ENCODE peak calls at places on chromosomes 13 and 19, in five cellular contexts. One of them, this sample, is unnamed.

GRCh38 chr19:1746401-1747284 is 6.7 kb upstream of the ONECUT3 start:
- DNase-seq in A549: peak
- DNase-seq in K562: no peak
- DNase-seq in HepG2: no peak
- DNase-seq in GM23338: no peak
- DNase-seq in this sample: no peak

GRCh38 chr19:39966617-39967016 is 4.3 kb upstream of the PSMC4 start:
- DNase-seq in HepG2: no peak
- DNase-seq in GM23338: no peak
- DNase-seq in K562: no peak
- DNase-seq in A549: no peak
- DNase-seq in this sample: no peak

GRCh38 chr19:4717191-4717965 is 6.3 kb downstream of the DPP9 start:
- DNase-seq in K562: no peak
- DNase-seq in A549: peak
- DNase-seq in HepG2: peak
- DNase-seq in GM23338: no peak
- DNase-seq in this sample: no peak

GRCh38 chr19:42488783-42489521 is 39.3 kb downstream of the CEACAM1 start:
- DNase-seq in GM23338: no peak
- DNase-seq in HepG2: peak
- DNase-seq in K562: no peak
- DNase-seq in A549: peak
- DNase-seq in this sample: no peak

GRCh38 chr19:19463348-19464117 is 51.8 kb downstream of the TSSK6 start:
- DNase-seq in A549: no peak
- DNase-seq in HepG2: no peak
- DNase-seq in GM23338: no peak
- DNase-seq in K562: no peak
- DNase-seq in this sample: no peak

GRCh38 chr19:50344661-50345318 is 15.6 kb upstream of the KCNC3 start:
- DNase-seq in A549: no peak
- DNase-seq in K562: no peak
- DNase-seq in HepG2: no peak
- DNase-seq in GM23338: no peak
- DNase-seq in this sample: peak

GRCh38 chr19:33458171-33458633 is 63.4 kb downstream of the PEPD start:
- DNase-seq in HepG2: no peak
- DNase-seq in A549: no peak
- DNase-seq in K562: no peak
- DNase-seq in GM23338: no peak
- DNase-seq in this sample: no peak

GRCh38 chr19:3179739-3180293 is 1.2 kb downstream of the S1PR4 start:
- DNase-seq in GM23338: no peak
- DNase-seq in K562: no peak
- DNase-seq in A549: no peak
- DNase-seq in HepG2: no peak
- DNase-seq in this sample: no peak

GRCh38 chr19:7829561-7830271 is at the start of gene EVI5L:
- DNase-seq in A549: peak
- DNase-seq in HepG2: peak
- DNase-seq in GM23338: peak
- DNase-seq in K562: peak
- DNase-seq in this sample: peak

GRCh38 chr13:75149781-75150180 is 332.2 kb downstream of the TBC1D4 start:
- DNase-seq in GM23338: no peak
- DNase-seq in HepG2: no peak
- DNase-seq in K562: no peak
- DNase-seq in A549: no peak
- DNase-seq in this sample: no peak

GRCh38 chr13:35164324-35164932 is 222.4 kb downstream of the NBEA start:
- DNase-seq in HepG2: peak
- DNase-seq in GM23338: peak
- DNase-seq in A549: peak
- DNase-seq in K562: peak
- DNase-seq in this sample: peak

GRCh38 chr13:41802684-41803554 is 158.0 kb downstream of the VWA8 start:
- DNase-seq in GM23338: no peak
- DNase-seq in K562: no peak
- DNase-seq in A549: no peak
- DNase-seq in HepG2: no peak
- DNase-seq in this sample: no peak

GRCh38 chr13:75120071-75120470 is 361.9 kb downstream of the TBC1D4 start:
- DNase-seq in K562: no peak
- DNase-seq in GM23338: no peak
- DNase-seq in HepG2: no peak
- DNase-seq in A549: no peak
- DNase-seq in this sample: no peak

GRCh38 chr19:12544401-12544876 is 6.8 kb downstream of the ZNF564 start:
- DNase-seq in A549: no peak
- DNase-seq in HepG2: no peak
- DNase-seq in GM23338: no peak
- DNase-seq in K562: peak
- DNase-seq in this sample: no peak

GRCh38 chr13:30755678-30756077 is 20.3 kb downstream of the ALOX5AP start:
- DNase-seq in K562: no peak
- DNase-seq in HepG2: no peak
- DNase-seq in GM23338: no peak
- DNase-seq in A549: no peak
- DNase-seq in this sample: no peak

GRCh38 chr19:54530866-54531265 is 28.2 kb downstream of the LAIR2 start:
- DNase-seq in GM23338: no peak
- DNase-seq in K562: no peak
- DNase-seq in A549: no peak
- DNase-seq in HepG2: no peak
- DNase-seq in this sample: no peak

GRCh38 chr19:17086811-17087210 is 11.2 kb downstream of the MYO9B start:
- DNase-seq in HepG2: no peak
- DNase-seq in GM23338: no peak
- DNase-seq in A549: no peak
- DNase-seq in K562: no peak
- DNase-seq in this sample: no peak

GRCh38 chr19:30428281-30428680 is 56.1 kb downstream of the ZNF536 start:
- DNase-seq in A549: no peak
- DNase-seq in K562: no peak
- DNase-seq in HepG2: no peak
- DNase-seq in GM23338: no peak
- DNase-seq in this sample: no peak

GRCh38 chr19:10574462-10574861 is 5.7 kb upstream of the CDKN2D start:
- DNase-seq in GM23338: no peak
- DNase-seq in A549: no peak
- DNase-seq in HepG2: no peak
- DNase-seq in K562: no peak
- DNase-seq in this sample: no peak

GRCh38 chr13:49307365-49307764 is 59.6 kb downstream of the CDADC1 start:
- DNase-seq in K562: no peak
- DNase-seq in HepG2: no peak
- DNase-seq in GM23338: no peak
- DNase-seq in A549: no peak
- DNase-seq in this sample: no peak

GRCh38 chr13:27362064-27362751 is 62.2 kb upstream of the GTF3A start:
- DNase-seq in A549: peak
- DNase-seq in GM23338: peak
- DNase-seq in HepG2: peak
- DNase-seq in K562: peak
- DNase-seq in this sample: no peak

GRCh38 chr19:47681936-47682335 is 31.3 kb upstream of the EHD2 start:
- DNase-seq in K562: no peak
- DNase-seq in HepG2: no peak
- DNase-seq in GM23338: no peak
- DNase-seq in A549: no peak
- DNase-seq in this sample: no peak

GRCh38 chr19:16095071-16095571 is 16.6 kb upstream of the RAB8A start:
- DNase-seq in GM23338: no peak
- DNase-seq in K562: no peak
- DNase-seq in HepG2: no peak
- DNase-seq in A549: no peak
- DNase-seq in this sample: no peak

GRCh38 chr13:102903659-102904407 is 58.0 kb downstream of the ERCC5 start:
- DNase-seq in HepG2: no peak
- DNase-seq in A549: peak
- DNase-seq in K562: peak
- DNase-seq in GM23338: peak
- DNase-seq in this sample: no peak

GRCh38 chr13:37058801-37059135 is 720 bp downstream of the SUPT20H start:
- DNase-seq in A549: no peak
- DNase-seq in K562: peak
- DNase-seq in HepG2: no peak
- DNase-seq in GM23338: peak
- DNase-seq in this sample: peak

GRCh38 chr19:38556521-38557174 is 61.1 kb downstream of the MAP4K1 start:
- DNase-seq in A549: peak
- DNase-seq in GM23338: peak
- DNase-seq in HepG2: no peak
- DNase-seq in K562: peak
- DNase-seq in this sample: peak

GRCh38 chr19:6476155-6476895 is 5.3 kb downstream of the DENND1C start:
- DNase-seq in A549: peak
- DNase-seq in K562: peak
- DNase-seq in HepG2: peak
- DNase-seq in GM23338: peak
- DNase-seq in this sample: no peak

GRCh38 chr13:109336730-109337129 is 449.7 kb downstream of the IRS2 start:
- DNase-seq in A549: peak
- DNase-seq in HepG2: no peak
- DNase-seq in GM23338: no peak
- DNase-seq in K562: no peak
- DNase-seq in this sample: no peak

GRCh38 chr13:75197803-75198202 is 284.2 kb downstream of the TBC1D4 start:
- DNase-seq in K562: no peak
- DNase-seq in HepG2: no peak
- DNase-seq in GM23338: no peak
- DNase-seq in A549: no peak
- DNase-seq in this sample: no peak

GRCh38 chr13:82011355-82011754 is 1670.4 kb upstream of the SPRY2 start:
- DNase-seq in A549: no peak
- DNase-seq in HepG2: no peak
- DNase-seq in GM23338: peak
- DNase-seq in K562: no peak
- DNase-seq in this sample: no peak

GRCh38 chr19:9597027-9597426 is 12.7 kb upstream of the ZNF121 start:
- DNase-seq in A549: no peak
- DNase-seq in HepG2: no peak
- DNase-seq in GM23338: no peak
- DNase-seq in K562: no peak
- DNase-seq in this sample: no peak

GRCh38 chr13:94309997-94310842 is 169.3 kb downstream of the DCT start:
- DNase-seq in A549: peak
- DNase-seq in GM23338: no peak
- DNase-seq in K562: no peak
- DNase-seq in HepG2: no peak
- DNase-seq in this sample: no peak

GRCh38 chr19:2722541-2723344 is 1.6 kb upstream of the DIRAS1 start:
- DNase-seq in A549: peak
- DNase-seq in GM23338: peak
- DNase-seq in HepG2: no peak
- DNase-seq in K562: peak
- DNase-seq in this sample: no peak

GRCh38 chr13:76790519-76791289 is 95.5 kb downstream of the KCTD12 start:
- DNase-seq in GM23338: no peak
- DNase-seq in A549: no peak
- DNase-seq in HepG2: no peak
- DNase-seq in K562: no peak
- DNase-seq in this sample: no peak

GRCh38 chr19:14544047-14544446 is 14.7 kb downstream of the TECR start:
- DNase-seq in HepG2: no peak
- DNase-seq in GM23338: no peak
- DNase-seq in A549: no peak
- DNase-seq in K562: peak
- DNase-seq in this sample: no peak

GRCh38 chr19:48715681-48716171 is 3.8 kb downstream of the MAMSTR start:
- DNase-seq in GM23338: peak
- DNase-seq in A549: no peak
- DNase-seq in HepG2: no peak
- DNase-seq in K562: no peak
- DNase-seq in this sample: no peak
- TF ChIP-seq JUNB in GM23338: no peak
- TF ChIP-seq JUNB in A549: no peak
- TF ChIP-seq JUNB in HepG2: no peak
- TF ChIP-seq JUNB in K562: no peak
- TF ChIP-seq JUNB in this sample: no peak

DNA sequence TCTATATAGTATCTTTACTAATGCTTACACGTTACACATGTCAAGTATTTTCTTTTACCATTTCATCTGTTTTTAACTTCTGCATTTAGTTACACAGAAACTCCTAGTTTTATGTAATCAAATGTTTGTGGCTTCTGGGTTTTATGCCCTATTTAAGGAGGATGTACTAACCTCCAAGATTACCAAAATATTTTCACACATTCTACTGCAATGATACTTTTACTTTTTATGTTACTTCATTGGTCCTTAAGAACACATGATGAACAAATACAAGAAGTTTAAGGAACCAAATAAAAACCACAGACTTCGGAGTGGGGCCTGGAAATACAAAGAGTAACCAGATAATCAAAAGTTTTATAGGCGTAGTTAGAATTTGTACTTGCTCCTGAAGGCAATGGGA is 37.2 kb downstream of the ZC3H13 start:
- DNase-seq in A549: no peak
- DNase-seq in K562: no peak
- DNase-seq in GM23338: no peak
- DNase-seq in HepG2: no peak
- DNase-seq in this sample: no peak
- TF ChIP-seq JUNB in A549: no peak
- TF ChIP-seq JUNB in K562: no peak
- TF ChIP-seq JUNB in GM23338: no peak
- TF ChIP-seq JUNB in HepG2: no peak
- TF ChIP-seq JUNB in this sample: no peak

DNA sequence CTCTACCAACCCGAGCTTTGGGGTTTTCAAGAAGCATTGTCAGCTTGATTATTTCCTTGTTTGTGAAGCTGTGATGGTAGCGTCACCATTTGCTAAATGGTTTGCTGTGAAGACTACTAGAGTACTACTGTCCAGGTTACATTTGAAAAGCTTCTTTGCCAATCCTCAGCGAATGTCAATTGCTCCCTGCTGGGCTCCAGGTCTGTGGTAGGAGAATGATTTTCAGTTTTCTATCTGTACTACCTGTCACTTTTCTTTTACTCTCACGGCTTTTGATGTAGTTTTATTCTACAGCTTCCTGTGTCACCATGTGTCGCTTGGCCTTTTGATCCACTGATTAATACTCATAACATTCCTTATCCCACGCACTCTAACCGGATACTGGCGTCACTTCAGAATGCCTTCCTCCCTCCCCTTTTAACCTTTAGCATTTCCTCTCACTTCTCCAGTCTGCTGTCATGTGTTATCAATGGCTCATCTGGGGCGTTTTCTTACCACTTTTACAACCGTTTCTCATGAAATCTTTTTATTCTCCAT is 7.5 kb upstream of the GPR183 start:
- DNase-seq in GM23338: no peak
- DNase-seq in A549: no peak
- DNase-seq in K562: peak
- DNase-seq in HepG2: no peak
- DNase-seq in this sample: no peak
- TF ChIP-seq JUNB in GM23338: no peak
- TF ChIP-seq JUNB in A549: no peak
- TF ChIP-seq JUNB in K562: no peak
- TF ChIP-seq JUNB in HepG2: no peak
- TF ChIP-seq JUNB in this sample: no peak

GRCh38 chr19:43767316-43767715 is 12.6 kb upstream of the SMG9 start:
- DNase-seq in GM23338: no peak
- DNase-seq in HepG2: no peak
- DNase-seq in A549: no peak
- DNase-seq in K562: no peak
- DNase-seq in this sample: no peak
- TF ChIP-seq JUNB in GM23338: no peak
- TF ChIP-seq JUNB in HepG2: no peak
- TF ChIP-seq JUNB in A549: no peak
- TF ChIP-seq JUNB in K562: no peak
- TF ChIP-seq JUNB in this sample: no peak

This sample was measured in GM12878.